ENCODE peak calls at places on chromosomes 11 and 22, in six cellular contexts. P is A673, Z is pancreas, N is spleen, X is left lung, T is SJSA1. Y is an unnamed sample. For H3K9me3, the result is how much of the 10 kb centered on the place peaks cover.

GRCh38 chr11:75577198-75577597 is 15.1 kb downstream of the SERPINH1 start:
- DNase-seq in P (peak), X (no peak), N (no peak), Z (no peak), T (no peak), Y (peak)

GRCh38 chr11:58650496-58650895 is 28.0 kb downstream of the CNTF start:
- DNase-seq in T (no peak), P (no peak), N (no peak), X (no peak), Z (no peak), Y (no peak)

GRCh38 chr22:30016596-30016995 is 63.7 kb upstream of the HORMAD2 start:
- DNase-seq in T (no peak), Z (no peak), X (no peak), N (no peak), P (no peak), Y (no peak)

GRCh38 chr11:132111781-132112380 is 741.5 kb downstream of the NTM start:
- DNase-seq in Z (no peak), P (no peak), T (no peak), X (no peak), N (no peak), Y (no peak)

GRCh38 chr11:134414036-134414731 is 2.1 kb upstream of the B3GAT1 start:
- DNase-seq in Z (no peak), T (no peak), P (no peak), N (no peak), X (no peak), Y (no peak)

GRCh38 chr11:86678823-86679222 is 6.4 kb upstream of the ME3 start:
- DNase-seq in N (no peak), T (no peak), Z (no peak), X (no peak), P (no peak), Y (no peak)

GRCh38 chr22:21861856-21862255 is 5.6 kb downstream of the MAPK1 start:
- DNase-seq in N (no peak), T (no peak), P (no peak), Z (no peak), X (no peak), Y (no peak)

GRCh38 chr22:41256898-41257260 is 16.1 kb upstream of the CHADL start:
- DNase-seq in Z (no peak), X (no peak), N (no peak), T (no peak), P (no peak), Y (no peak)

GRCh38 chr11:82980292-82980691 is 78.8 kb downstream of the DDIAS start:
- DNase-seq in P (peak), Z (no peak), T (no peak), N (no peak), X (no peak), Y (no peak)

GRCh38 chr11:131465746-131466145 is 95.3 kb downstream of the NTM start:
- DNase-seq in N (no peak), X (no peak), Z (no peak), P (no peak), T (no peak), Y (no peak)

GRCh38 chr22:50504245-50505211 is 3.0 kb downstream of the LMF2 start:
- DNase-seq in T (peak), P (no peak), N (peak), Z (peak), X (peak), Y (no peak)

GRCh38 chr22:50299724-50300619 is 7.5 kb downstream of the PLXNB2 start:
- DNase-seq in X (no peak), P (no peak), T (no peak), Z (no peak), N (no peak), Y (no peak)

GRCh38 chr22:31179345-31179744 is 19.4 kb downstream of the RNF185 start:
- DNase-seq in N (no peak), Z (no peak), X (no peak), T (peak), P (peak), Y (no peak)

GRCh38 chr11:130066338-130066737 is 3.4 kb upstream of the APLP2 start:
- DNase-seq in N (no peak), Z (no peak), P (no peak), T (no peak), X (no peak), Y (no peak)
- H3K9me3 ChIP-seq in N (under half), Z (under half), P (under half), T (under half), X (under half), Y (under half)

DNA sequence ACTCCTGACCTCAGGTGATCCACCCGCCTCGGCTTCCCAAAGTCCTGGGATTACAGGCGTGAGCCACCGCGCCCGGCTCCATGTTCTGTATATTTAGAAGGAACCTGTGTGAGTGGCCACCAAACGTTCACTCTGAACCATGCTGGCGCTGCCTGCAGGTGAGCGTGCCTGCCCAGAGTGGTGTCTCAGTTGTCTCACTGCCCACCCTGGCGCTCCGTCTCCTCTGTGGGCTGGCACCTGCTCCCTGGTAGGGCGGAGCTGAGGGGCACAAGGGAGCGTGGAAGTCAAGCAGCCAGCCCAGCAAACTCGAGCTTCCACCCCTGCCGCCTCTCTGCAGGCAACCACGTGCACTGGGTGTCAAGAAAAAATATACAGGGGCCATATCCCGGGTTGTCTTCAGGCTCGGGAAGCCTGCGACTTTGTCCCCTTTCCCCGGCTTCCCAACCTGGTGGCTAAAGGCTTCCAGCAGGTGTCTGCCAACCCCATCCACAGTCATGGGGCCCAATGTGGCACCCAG is 16.7 kb downstream of the TXN2 start:
- DNase-seq in X (no peak), T (no peak), N (no peak), P (no peak), Z (peak), Y (no peak)
- H3K9me3 ChIP-seq in X (under half), T (under half), N (under half), P (under half), Z (under half), Y (under half)

GRCh38 chr22:47247609-47248240 is 485.3 kb downstream of the TBC1D22A start:
- DNase-seq in P (no peak), N (no peak), T (peak), Z (no peak), X (no peak), Y (no peak)

GRCh38 chr22:47250995-47251765 is 488.7 kb downstream of the TBC1D22A start:
- DNase-seq in Z (no peak), T (peak), P (no peak), X (no peak), N (no peak), Y (no peak)

GRCh38 chr22:47257566-47257965 is 495.1 kb downstream of the TBC1D22A start:
- DNase-seq in N (no peak), X (no peak), T (peak), Z (no peak), P (no peak), Y (no peak)

GRCh38 chr22:47248925-47249324 is 486.5 kb downstream of the TBC1D22A start:
- DNase-seq in X (no peak), Z (no peak), N (no peak), T (peak), P (no peak), Y (no peak)

DNA sequence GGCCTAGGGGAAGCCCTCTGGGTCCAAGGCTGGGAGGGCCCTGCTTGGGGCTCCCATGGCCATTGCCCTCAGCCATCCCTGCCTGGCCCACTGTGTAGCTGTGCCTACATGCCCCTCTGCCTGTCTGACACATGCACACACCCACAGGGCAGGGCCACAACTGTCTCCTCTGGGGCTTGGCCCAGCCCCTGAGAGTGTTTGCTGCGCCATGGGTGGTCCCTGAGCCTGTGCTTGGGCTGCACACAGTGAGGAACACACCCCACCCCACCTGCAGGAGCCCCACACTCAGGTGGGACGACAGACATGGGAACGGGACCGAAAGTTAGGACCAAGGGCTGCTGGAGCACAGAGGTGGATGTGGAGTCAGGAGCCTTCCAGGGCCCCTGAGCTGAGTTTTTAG is 489.5 kb downstream of the TBC1D22A start:
- DNase-seq in Z (no peak), P (no peak), N (no peak), X (no peak), T (peak), Y (no peak)
- H3K9me3 ChIP-seq in Z (under half), P (under half), N (under half), X (under half), T (under half), Y (under half)

DNA sequence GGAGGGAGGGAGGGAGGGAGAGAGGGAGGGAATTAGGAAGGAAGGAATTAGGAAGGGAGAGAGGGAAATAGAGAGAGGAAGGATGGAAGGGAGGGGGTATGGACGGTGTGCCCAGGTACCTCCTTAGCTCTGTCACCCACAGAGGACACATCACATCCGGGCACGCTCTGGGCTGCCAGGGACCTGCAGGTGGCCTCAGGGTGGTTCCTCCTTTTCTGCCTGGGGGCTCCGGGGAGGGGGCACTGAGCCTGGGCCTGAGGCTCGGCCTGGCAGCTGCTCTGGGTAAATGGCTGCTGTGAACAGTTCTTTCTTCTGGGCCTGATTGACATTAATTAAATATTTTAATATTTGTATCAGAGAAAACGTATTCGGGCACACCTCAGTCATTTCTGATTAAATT is 733.5 kb downstream of the BRD1 start:
- DNase-seq in T (no peak), N (peak), X (peak), P (peak), Z (no peak), Y (no peak)
- H3K9me3 ChIP-seq in T (under half), N (under half), X (under half), P (under half), Z (under half), Y (under half)

DNA sequence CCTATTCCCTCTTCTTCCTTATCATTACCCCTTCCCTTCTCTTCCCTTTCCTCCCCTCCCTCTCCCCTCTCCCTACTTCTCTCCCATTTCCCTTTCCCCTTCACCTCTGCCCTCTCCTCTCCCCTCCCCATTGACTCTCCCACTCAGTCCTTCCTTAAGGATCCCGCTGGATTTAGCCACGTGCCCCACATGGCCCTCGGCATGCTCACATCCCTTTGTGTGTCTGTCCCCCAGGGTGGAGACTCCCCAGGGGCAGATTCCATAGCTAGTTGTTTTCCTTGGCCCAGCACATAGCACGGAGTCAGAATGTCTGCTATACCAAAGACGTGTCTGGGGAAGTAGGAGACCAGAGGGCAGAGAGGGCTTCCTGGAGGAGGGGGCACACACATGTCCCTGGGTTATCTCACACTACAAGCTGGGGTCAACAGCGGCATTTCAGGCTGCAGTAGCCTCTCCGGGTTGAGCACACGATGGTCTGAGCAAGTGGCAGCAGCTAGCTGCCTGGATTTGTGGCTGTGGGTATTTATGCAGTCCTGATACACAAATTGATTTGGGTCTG is 487.0 kb downstream of the TBC1D22A start:
- DNase-seq in P (no peak), X (no peak), N (no peak), T (peak), Z (no peak), Y (no peak)
- H3K9me3 ChIP-seq in P (under half), X (under half), N (under half), T (under half), Z (under half), Y (under half)

GRCh38 chr11:23767576-23767975 is 729.3 kb upstream of the LUZP2 start:
- DNase-seq in N (no peak), T (no peak), X (no peak), P (no peak), Z (no peak), Y (no peak)

GRCh38 chr11:23764285-23764684 is 732.6 kb upstream of the LUZP2 start:
- DNase-seq in P (no peak), T (no peak), N (no peak), Z (no peak), X (no peak), Y (no peak)

GRCh38 chr11:23765862-23766261 is 731.0 kb upstream of the LUZP2 start:
- DNase-seq in Z (no peak), P (no peak), X (no peak), N (no peak), T (no peak), Y (no peak)

GRCh38 chr11:23772081-23772480 is 724.8 kb upstream of the LUZP2 start:
- DNase-seq in P (no peak), X (no peak), N (no peak), T (no peak), Z (no peak), Y (no peak)

GRCh38 chr11:23769214-23769613 is 727.6 kb upstream of the LUZP2 start:
- DNase-seq in P (no peak), X (no peak), Z (no peak), T (no peak), N (no peak), Y (no peak)
- H3K9me3 ChIP-seq in P (under half), X (under half), Z (under half), T (under half), N (under half), Y (under half)

GRCh38 chr11:2643746-2644145 is 56.0 kb downstream of the KCNQ1OT1 start:
- DNase-seq in P (no peak), X (no peak), Z (no peak), T (no peak), N (no peak), Y (no peak)

GRCh38 chr11:2647167-2647566 is 52.6 kb downstream of the KCNQ1OT1 start:
- DNase-seq in Z (no peak), P (no peak), X (no peak), N (no peak), T (no peak), Y (no peak)

GRCh38 chr11:2647953-2648352 is 51.8 kb downstream of the KCNQ1OT1 start:
- DNase-seq in P (no peak), Z (no peak), X (no peak), T (no peak), N (no peak), Y (no peak)

GRCh38 chr11:2644844-2645778 is 54.7 kb downstream of the KCNQ1OT1 start:
- DNase-seq in P (no peak), N (no peak), T (no peak), X (no peak), Z (no peak), Y (no peak)

DNA sequence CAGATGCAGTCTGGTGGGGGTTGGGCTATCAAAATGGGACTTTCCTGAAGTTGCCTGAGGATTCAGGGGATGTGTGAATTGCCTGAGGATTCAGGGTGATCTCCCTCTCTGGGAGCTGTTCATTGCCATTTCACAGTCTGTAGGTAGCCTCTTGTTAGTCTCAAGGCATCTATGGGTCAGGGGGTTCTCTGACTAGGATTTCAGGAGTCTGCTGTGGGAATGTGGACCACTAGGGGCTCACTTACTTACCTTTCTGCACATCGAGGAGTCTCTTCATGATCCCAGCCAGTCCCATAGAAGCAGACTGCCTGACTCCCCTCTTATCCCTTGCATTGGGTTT is 54.0 kb downstream of the KCNQ1OT1 start:
- DNase-seq in X (no peak), T (no peak), P (no peak), N (no peak), Z (no peak), Y (no peak)
- H3K9me3 ChIP-seq in X (half or more), T (half or more), P (half or more), N (half or more), Z (under half), Y (under half)